ENCODE peak calls at places on chromosome 9, in five cellular contexts. R is AG10803, V is adrenal gland, U is mammary epithelial cell, D is neural progenitor cell. K is an unnamed sample.

GRCh38 chr9:21559402-21560280 is 77.5 kb upstream of the IFNE start:
- DNase-seq in D (peak), U (peak), R (peak), V (no peak), K (peak)

GRCh38 chr9:18610956-18611355 is 137.0 kb downstream of the ADAMTSL1 start:
- DNase-seq in R (no peak), D (no peak), U (no peak), V (no peak), K (peak)

GRCh38 chr9:4678679-4679267 is 596 bp upstream of the CDC37L1 start:
- DNase-seq in U (peak), R (peak), D (no peak), V (peak), K (peak)

GRCh38 chr9:127803507-127804352 is 1.0 kb downstream of the FPGS start:
- DNase-seq in R (peak), D (no peak), U (peak), V (peak), K (peak)

GRCh38 chr9:127966416-127967150 is 14.2 kb downstream of the EEIG1 start:
- DNase-seq in V (no peak), U (no peak), D (no peak), R (no peak), K (no peak)

GRCh38 chr9:111945216-111945615 is 48.6 kb downstream of the UGCG start:
- DNase-seq in D (no peak), R (peak), V (no peak), U (no peak), K (peak)

GRCh38 chr9:120481248-120481647 is 98.7 kb downstream of the CDK5RAP2 start:
- DNase-seq in R (no peak), V (no peak), U (no peak), D (no peak), K (no peak)

GRCh38 chr9:85200726-85201402 is 531.3 kb downstream of the NTRK2 start:
- DNase-seq in U (peak), D (no peak), R (peak), V (no peak), K (peak)

GRCh38 chr9:19583890-19584289 is 175.1 kb downstream of the ACER2 start:
- DNase-seq in R (no peak), V (no peak), U (no peak), D (no peak), K (no peak)

GRCh38 chr9:91727316-91727861 is 222.6 kb downstream of the ROR2 start:
- DNase-seq in U (peak), R (peak), V (peak), D (peak), K (peak)

GRCh38 chr9:34559616-34560546 is 29.6 kb downstream of the CNTFR start:
- DNase-seq in U (peak), R (peak), D (peak), V (peak), K (no peak)

GRCh38 chr9:92385001-92385400 is 19.4 kb downstream of the OGN start:
- DNase-seq in R (peak), U (no peak), D (no peak), V (no peak), K (no peak)

GRCh38 chr9:70411141-70411929 is 3.1 kb downstream of the KLF9 start:
- DNase-seq in R (peak), V (peak), D (peak), U (peak), K (peak)

GRCh38 chr9:3879315-3879714 is 353.5 kb upstream of the RFX3 start:
- DNase-seq in V (no peak), R (no peak), U (no peak), D (no peak), K (no peak)

GRCh38 chr9:117461386-117461785 is 46.5 kb upstream of the ASTN2 start:
- DNase-seq in R (no peak), U (no peak), V (no peak), D (no peak), K (no peak)

GRCh38 chr9:70868661-70869652 is 252.5 kb downstream of the TRPM3 start:
- DNase-seq in V (peak), U (no peak), R (no peak), D (peak), K (no peak)

GRCh38 chr9:93600504-93600903 is 24.1 kb downstream of the PHF2 start:
- DNase-seq in D (no peak), V (no peak), R (no peak), U (no peak), K (no peak)

GRCh38 chr9:72332351-72332750 is 32.7 kb downstream of the ZFAND5 start:
- DNase-seq in D (no peak), V (no peak), R (no peak), U (no peak), K (no peak)

GRCh38 chr9:124266139-124266825 is 8.5 kb downstream of the NEK6 start:
- DNase-seq in R (no peak), D (no peak), U (no peak), V (no peak), K (no peak)

GRCh38 chr9:134177624-134178393 is 13.4 kb upstream of the RNU6ATAC start:
- DNase-seq in U (no peak), R (no peak), V (no peak), D (no peak), K (no peak)

GRCh38 chr9:78300209-78300608 is 3.3 kb downstream of the PSAT1 start:
- DNase-seq in R (no peak), D (no peak), U (no peak), V (no peak), K (no peak)

GRCh38 chr9:136105398-136106135 is 10.5 kb upstream of the NACC2 start:
- DNase-seq in V (peak), D (no peak), R (peak), U (no peak), K (peak)

GRCh38 chr9:122998448-122998847 is 35.0 kb upstream of the GPR21 start:
- DNase-seq in U (no peak), R (no peak), D (no peak), V (no peak), K (no peak)

GRCh38 chr9:92644278-92644677 is 25.7 kb downstream of the IPPK start:
- DNase-seq in V (no peak), U (no peak), D (no peak), R (no peak), K (no peak)

GRCh38 chr9:126293522-126293889 is 33.1 kb upstream of the MVB12B start:
- DNase-seq in R (no peak), V (no peak), D (peak), U (no peak), K (no peak)
- TF ChIP-seq CTCF in R (no peak), V (no peak), D (peak), U (no peak), K (no peak)

DNA sequence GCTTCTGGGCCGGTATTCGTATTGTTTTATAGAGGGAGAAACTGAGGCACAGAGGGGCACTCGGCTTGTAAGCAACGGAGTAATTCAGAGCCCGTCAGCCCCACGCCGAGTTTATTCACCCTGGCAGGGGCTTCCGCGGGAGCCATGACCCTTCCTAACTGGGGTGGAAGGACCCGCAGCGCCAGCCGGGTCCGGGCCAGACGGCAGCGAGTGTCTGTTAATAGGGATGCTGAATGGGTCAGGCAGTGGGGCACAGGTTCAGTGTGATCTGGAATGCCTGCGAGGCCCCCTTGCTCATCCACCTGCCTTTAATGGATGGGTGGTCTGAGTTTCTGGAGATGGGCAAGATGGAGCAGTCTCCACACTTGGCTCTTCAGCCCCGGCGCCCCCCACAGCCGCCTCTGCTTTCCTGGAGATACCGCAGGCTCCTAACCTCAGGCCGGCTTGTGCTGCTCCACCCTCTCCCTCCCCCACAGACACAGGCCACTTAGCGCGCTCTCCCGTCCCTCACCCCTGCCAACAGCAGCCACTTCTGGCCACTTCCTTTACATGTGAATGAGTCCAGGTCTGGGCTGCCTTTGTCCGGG is 147.0 kb downstream of the ERCC6L2 start:
- DNase-seq in V (no peak), U (no peak), D (peak), R (no peak), K (no peak)
- H3K4me3 ChIP-seq in V (peak), U (no peak), D (peak), R (no peak), K (no peak)

GRCh38 chr9:698937-699336 is 142.6 kb upstream of the DMRT1 start:
- DNase-seq in V (no peak), D (no peak), R (no peak), U (no peak), K (no peak)

GRCh38 chr9:694499-695154 is 146.9 kb upstream of the DMRT1 start:
- DNase-seq in V (no peak), D (no peak), R (peak), U (peak), K (peak)

GRCh38 chr9:695252-695651 is 146.2 kb upstream of the DMRT1 start:
- DNase-seq in R (no peak), D (no peak), V (no peak), U (no peak), K (no peak)

GRCh38 chr9:698276-698675 is 143.2 kb upstream of the DMRT1 start:
- DNase-seq in D (no peak), V (no peak), R (peak), U (no peak), K (peak)

GRCh38 chr9:696332-697090 is 145.0 kb upstream of the DMRT1 start:
- DNase-seq in U (no peak), R (peak), D (no peak), V (peak), K (peak)
- TF ChIP-seq CTCF in U (peak), R (peak), D (no peak), V (peak), K (peak)

GRCh38 chr9:35792044-35792813 is 838 bp downstream of the NPR2 start:
- DNase-seq in U (no peak), V (no peak), D (no peak), R (no peak), K (no peak)
- H3K4me3 ChIP-seq in U (no peak), V (peak), D (peak), R (peak), K (peak)

DNA sequence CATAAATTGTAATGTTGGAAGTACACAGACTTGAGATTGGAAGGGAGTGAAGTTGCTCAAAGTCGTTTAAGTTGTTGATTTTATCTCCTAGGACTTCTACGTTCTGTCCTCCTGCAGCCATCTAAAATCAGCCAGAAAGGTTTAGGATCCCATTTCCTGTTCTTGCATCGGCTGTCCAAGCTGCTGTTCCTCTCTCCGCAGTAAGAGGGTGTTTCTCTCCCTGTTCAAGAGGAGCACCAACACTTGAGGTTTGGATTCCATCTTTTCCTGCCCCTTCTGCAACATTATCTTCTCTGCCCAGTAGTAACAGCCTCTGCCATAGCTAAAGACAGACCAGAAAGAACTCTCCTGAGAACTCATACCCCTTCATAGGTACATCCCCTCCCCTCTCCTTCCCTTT is 373.4 kb downstream of the GADD45G start:
- DNase-seq in R (peak), U (no peak), V (no peak), D (peak), K (peak)
- TF ChIP-seq CTCF in R (peak), U (peak), V (peak), D (peak), K (peak)

GRCh38 chr9:107994638-107995037 is 505.1 kb upstream of the KLF4 start:
- DNase-seq in V (no peak), U (no peak), R (peak), D (no peak), K (no peak)
- H3K4me3 ChIP-seq in V (no peak), U (no peak), R (no peak), D (no peak), K (no peak)

K was measured in astrocyte of the spinal cord.